ENCODE peak calls at places on chromosomes 2 and 18, in eight cellular contexts. One of them, this sample, is unnamed.

GRCh38 chr2:72625359-72625758 is 200.5 kb downstream of the EXOC6B start:
- DNase-seq in CD4-positive, alpha-beta memory T cell: no peak
- DNase-seq in right cardiac atrium: no peak
- DNase-seq in astrocyte: no peak
- DNase-seq in heart right ventricle: no peak
- DNase-seq in bronchial epithelial cell: no peak
- DNase-seq in CD8-positive, alpha-beta memory T cell: no peak
- DNase-seq in tibial artery: no peak
- DNase-seq in this sample: no peak

GRCh38 chr2:14927021-14927564 is 294.6 kb downstream of the LRATD1 start:
- DNase-seq in CD8-positive, alpha-beta memory T cell: no peak
- DNase-seq in bronchial epithelial cell: no peak
- DNase-seq in tibial artery: no peak
- DNase-seq in heart right ventricle: no peak
- DNase-seq in CD4-positive, alpha-beta memory T cell: no peak
- DNase-seq in right cardiac atrium: no peak
- DNase-seq in astrocyte: no peak
- DNase-seq in this sample: no peak

GRCh38 chr2:43340945-43341356 is 114.5 kb upstream of the ZFP36L2 start:
- DNase-seq in CD4-positive, alpha-beta memory T cell: no peak
- DNase-seq in tibial artery: no peak
- DNase-seq in right cardiac atrium: no peak
- DNase-seq in heart right ventricle: no peak
- DNase-seq in CD8-positive, alpha-beta memory T cell: no peak
- DNase-seq in astrocyte: peak
- DNase-seq in bronchial epithelial cell: peak
- DNase-seq in this sample: no peak

GRCh38 chr2:143300531-143300930 is 171.3 kb downstream of the ARHGAP15 start:
- DNase-seq in CD4-positive, alpha-beta memory T cell: no peak
- DNase-seq in heart right ventricle: no peak
- DNase-seq in astrocyte: peak
- DNase-seq in tibial artery: no peak
- DNase-seq in CD8-positive, alpha-beta memory T cell: no peak
- DNase-seq in right cardiac atrium: no peak
- DNase-seq in bronchial epithelial cell: no peak
- DNase-seq in this sample: no peak

GRCh38 chr2:149365826-149366583 is 35.6 kb downstream of the LYPD6 start:
- DNase-seq in right cardiac atrium: no peak
- DNase-seq in bronchial epithelial cell: peak
- DNase-seq in heart right ventricle: no peak
- DNase-seq in astrocyte: peak
- DNase-seq in CD8-positive, alpha-beta memory T cell: no peak
- DNase-seq in tibial artery: no peak
- DNase-seq in CD4-positive, alpha-beta memory T cell: no peak
- DNase-seq in this sample: no peak

GRCh38 chr2:695111-695510 is 17.9 kb upstream of the TMEM18 start:
- DNase-seq in heart right ventricle: no peak
- DNase-seq in CD8-positive, alpha-beta memory T cell: no peak
- DNase-seq in astrocyte: no peak
- DNase-seq in CD4-positive, alpha-beta memory T cell: no peak
- DNase-seq in right cardiac atrium: peak
- DNase-seq in tibial artery: no peak
- DNase-seq in bronchial epithelial cell: no peak
- DNase-seq in this sample: no peak

GRCh38 chr2:153622285-153622684 is 143.7 kb upstream of the RPRM start:
- DNase-seq in CD8-positive, alpha-beta memory T cell: no peak
- DNase-seq in astrocyte: no peak
- DNase-seq in CD4-positive, alpha-beta memory T cell: no peak
- DNase-seq in tibial artery: no peak
- DNase-seq in right cardiac atrium: no peak
- DNase-seq in bronchial epithelial cell: no peak
- DNase-seq in heart right ventricle: no peak
- DNase-seq in this sample: no peak

GRCh38 chr2:6931753-6932152 is 14.5 kb downstream of the RNF144A start:
- DNase-seq in right cardiac atrium: no peak
- DNase-seq in heart right ventricle: no peak
- DNase-seq in CD4-positive, alpha-beta memory T cell: no peak
- DNase-seq in CD8-positive, alpha-beta memory T cell: no peak
- DNase-seq in bronchial epithelial cell: no peak
- DNase-seq in astrocyte: no peak
- DNase-seq in tibial artery: no peak
- DNase-seq in this sample: no peak

GRCh38 chr2:19711470-19712372 is 190.1 kb downstream of the TTC32 start:
- DNase-seq in tibial artery: no peak
- DNase-seq in CD8-positive, alpha-beta memory T cell: no peak
- DNase-seq in heart right ventricle: no peak
- DNase-seq in bronchial epithelial cell: peak
- DNase-seq in right cardiac atrium: peak
- DNase-seq in astrocyte: peak
- DNase-seq in CD4-positive, alpha-beta memory T cell: peak
- DNase-seq in this sample: no peak

GRCh38 chr2:114661926-114662670 is 219.7 kb downstream of the DPP10 start:
- DNase-seq in heart right ventricle: peak
- DNase-seq in CD4-positive, alpha-beta memory T cell: no peak
- DNase-seq in right cardiac atrium: peak
- DNase-seq in astrocyte: no peak
- DNase-seq in tibial artery: no peak
- DNase-seq in bronchial epithelial cell: no peak
- DNase-seq in CD8-positive, alpha-beta memory T cell: no peak
- DNase-seq in this sample: no peak
- H3K4me3 ChIP-seq in heart right ventricle: peak
- H3K4me3 ChIP-seq in CD4-positive, alpha-beta memory T cell: no peak
- H3K4me3 ChIP-seq in right cardiac atrium: peak
- H3K4me3 ChIP-seq in astrocyte: peak
- H3K4me3 ChIP-seq in tibial artery: peak
- H3K4me3 ChIP-seq in bronchial epithelial cell: peak
- H3K4me3 ChIP-seq in CD8-positive, alpha-beta memory T cell: no peak
- H3K4me3 ChIP-seq in this sample: peak

GRCh38 chr2:196587739-196588138 is 51.8 kb upstream of the CCDC150 start:
- DNase-seq in bronchial epithelial cell: no peak
- DNase-seq in tibial artery: no peak
- DNase-seq in astrocyte: no peak
- DNase-seq in CD4-positive, alpha-beta memory T cell: no peak
- DNase-seq in heart right ventricle: no peak
- DNase-seq in right cardiac atrium: no peak
- DNase-seq in CD8-positive, alpha-beta memory T cell: no peak
- DNase-seq in this sample: no peak
- H3K4me3 ChIP-seq in bronchial epithelial cell: no peak
- H3K4me3 ChIP-seq in tibial artery: no peak
- H3K4me3 ChIP-seq in astrocyte: no peak
- H3K4me3 ChIP-seq in CD4-positive, alpha-beta memory T cell: no peak
- H3K4me3 ChIP-seq in heart right ventricle: no peak
- H3K4me3 ChIP-seq in right cardiac atrium: no peak
- H3K4me3 ChIP-seq in CD8-positive, alpha-beta memory T cell: no peak
- H3K4me3 ChIP-seq in this sample: no peak

DNA sequence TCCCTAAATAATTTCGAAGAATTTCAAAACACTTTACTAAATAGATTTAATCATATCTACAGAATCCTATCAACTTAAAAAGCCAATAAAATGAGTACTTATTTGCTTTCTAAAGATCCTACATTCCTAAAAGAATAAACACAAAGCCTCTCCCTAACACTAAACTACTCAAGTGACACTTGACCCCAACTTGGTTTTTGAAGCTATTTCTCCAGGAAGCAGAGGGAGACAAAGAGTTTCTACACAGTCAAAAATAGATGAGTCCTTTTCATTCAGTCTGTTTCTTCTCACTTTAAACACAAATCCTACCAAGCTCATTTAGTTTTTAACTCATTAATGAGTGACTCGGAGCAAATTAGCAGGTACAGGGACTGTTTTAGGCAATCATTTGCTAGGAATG is 2.1 kb downstream of the ATL2 start:
- DNase-seq in CD8-positive, alpha-beta memory T cell: no peak
- DNase-seq in tibial artery: no peak
- DNase-seq in bronchial epithelial cell: no peak
- DNase-seq in astrocyte: no peak
- DNase-seq in CD4-positive, alpha-beta memory T cell: no peak
- DNase-seq in right cardiac atrium: no peak
- DNase-seq in heart right ventricle: no peak
- DNase-seq in this sample: no peak
- H3K4me3 ChIP-seq in CD8-positive, alpha-beta memory T cell: no peak
- H3K4me3 ChIP-seq in tibial artery: peak
- H3K4me3 ChIP-seq in bronchial epithelial cell: peak
- H3K4me3 ChIP-seq in astrocyte: no peak
- H3K4me3 ChIP-seq in CD4-positive, alpha-beta memory T cell: no peak
- H3K4me3 ChIP-seq in right cardiac atrium: peak
- H3K4me3 ChIP-seq in heart right ventricle: peak
- H3K4me3 ChIP-seq in this sample: peak

DNA sequence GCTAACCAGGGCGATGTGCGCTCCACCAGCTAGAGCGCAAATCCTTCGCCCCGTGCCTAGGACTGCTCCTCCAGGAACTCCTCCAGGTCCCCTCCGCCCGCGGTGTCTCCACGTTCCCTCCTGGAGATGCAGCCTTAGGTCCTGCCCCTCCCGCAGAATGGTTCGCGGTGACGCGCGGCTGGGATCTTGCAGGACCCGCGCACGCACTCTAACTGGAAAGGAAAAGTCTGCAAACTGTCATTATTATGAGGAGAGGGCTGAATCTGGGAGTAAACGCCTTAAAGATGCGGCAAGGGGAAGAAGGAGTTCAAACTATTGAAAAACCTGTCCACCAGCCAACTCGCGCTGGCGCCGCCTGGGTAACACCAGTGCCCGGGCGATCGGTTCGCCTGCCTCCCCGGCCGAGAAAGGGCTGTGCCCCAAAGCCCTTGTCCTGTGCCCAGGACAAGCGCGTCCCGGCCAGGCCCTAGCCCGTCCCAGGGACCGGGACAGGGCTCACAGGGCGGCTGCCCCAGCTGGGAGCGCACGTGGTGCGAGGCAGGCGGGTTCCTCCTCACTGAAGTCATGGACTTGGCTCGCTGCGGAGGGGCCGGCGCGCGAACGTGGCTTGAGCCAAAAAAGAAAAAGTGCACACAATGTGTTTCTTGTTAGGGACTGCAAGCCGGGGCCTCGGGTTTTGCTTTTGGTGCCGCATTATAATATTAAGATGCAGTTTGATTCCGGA is 5.5 kb upstream of the ID2 start:
- DNase-seq in tibial artery: peak
- DNase-seq in bronchial epithelial cell: no peak
- DNase-seq in astrocyte: peak
- DNase-seq in CD8-positive, alpha-beta memory T cell: no peak
- DNase-seq in CD4-positive, alpha-beta memory T cell: no peak
- DNase-seq in heart right ventricle: peak
- DNase-seq in right cardiac atrium: peak
- DNase-seq in this sample: no peak
- H3K4me3 ChIP-seq in tibial artery: peak
- H3K4me3 ChIP-seq in bronchial epithelial cell: peak
- H3K4me3 ChIP-seq in astrocyte: peak
- H3K4me3 ChIP-seq in CD8-positive, alpha-beta memory T cell: no peak
- H3K4me3 ChIP-seq in CD4-positive, alpha-beta memory T cell: no peak
- H3K4me3 ChIP-seq in heart right ventricle: peak
- H3K4me3 ChIP-seq in right cardiac atrium: peak
- H3K4me3 ChIP-seq in this sample: peak

DNA sequence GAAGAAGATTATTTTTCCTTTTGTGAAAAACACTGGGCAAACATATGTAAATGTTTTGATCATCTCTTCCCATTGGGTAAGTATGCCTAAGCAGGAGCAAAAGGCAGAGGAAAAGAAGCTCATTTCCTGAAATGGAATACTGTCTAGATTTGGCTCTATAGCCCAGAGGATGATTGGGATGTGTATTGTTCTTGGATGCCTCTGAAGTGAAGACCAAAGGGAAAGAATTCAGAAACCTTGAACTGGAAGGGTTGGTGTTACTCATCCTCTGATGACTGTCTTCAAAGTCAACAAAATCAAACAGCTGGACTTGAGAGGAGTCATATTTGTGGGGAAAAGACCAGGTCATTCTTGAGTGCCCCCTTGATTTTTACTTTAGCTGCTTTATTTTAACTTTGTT is 112.6 kb upstream of the NT5C1B start:
- DNase-seq in bronchial epithelial cell: peak
- DNase-seq in CD8-positive, alpha-beta memory T cell: no peak
- DNase-seq in astrocyte: peak
- DNase-seq in CD4-positive, alpha-beta memory T cell: no peak
- DNase-seq in heart right ventricle: no peak
- DNase-seq in right cardiac atrium: no peak
- DNase-seq in tibial artery: no peak
- DNase-seq in this sample: no peak
- H3K4me3 ChIP-seq in bronchial epithelial cell: no peak
- H3K4me3 ChIP-seq in CD8-positive, alpha-beta memory T cell: no peak
- H3K4me3 ChIP-seq in astrocyte: no peak
- H3K4me3 ChIP-seq in CD4-positive, alpha-beta memory T cell: no peak
- H3K4me3 ChIP-seq in heart right ventricle: no peak
- H3K4me3 ChIP-seq in right cardiac atrium: no peak
- H3K4me3 ChIP-seq in tibial artery: no peak
- H3K4me3 ChIP-seq in this sample: no peak

GRCh38 chr2:160666019-160666676 is 172.5 kb upstream of the RBMS1 start:
- DNase-seq in CD8-positive, alpha-beta memory T cell: no peak
- DNase-seq in astrocyte: peak
- DNase-seq in heart right ventricle: no peak
- DNase-seq in right cardiac atrium: no peak
- DNase-seq in tibial artery: no peak
- DNase-seq in bronchial epithelial cell: peak
- DNase-seq in CD4-positive, alpha-beta memory T cell: peak
- DNase-seq in this sample: no peak
- H3K4me3 ChIP-seq in CD8-positive, alpha-beta memory T cell: no peak
- H3K4me3 ChIP-seq in astrocyte: peak
- H3K4me3 ChIP-seq in heart right ventricle: no peak
- H3K4me3 ChIP-seq in right cardiac atrium: no peak
- H3K4me3 ChIP-seq in tibial artery: peak
- H3K4me3 ChIP-seq in bronchial epithelial cell: no peak
- H3K4me3 ChIP-seq in CD4-positive, alpha-beta memory T cell: no peak
- H3K4me3 ChIP-seq in this sample: no peak

GRCh38 chr2:201129044-201129505 is 13.1 kb downstream of the CFLAR start:
- DNase-seq in bronchial epithelial cell: peak
- DNase-seq in tibial artery: no peak
- DNase-seq in CD8-positive, alpha-beta memory T cell: no peak
- DNase-seq in astrocyte: peak
- DNase-seq in right cardiac atrium: no peak
- DNase-seq in CD4-positive, alpha-beta memory T cell: no peak
- DNase-seq in heart right ventricle: no peak
- DNase-seq in this sample: no peak
- H3K4me3 ChIP-seq in bronchial epithelial cell: no peak
- H3K4me3 ChIP-seq in tibial artery: no peak
- H3K4me3 ChIP-seq in CD8-positive, alpha-beta memory T cell: peak
- H3K4me3 ChIP-seq in astrocyte: peak
- H3K4me3 ChIP-seq in right cardiac atrium: peak
- H3K4me3 ChIP-seq in CD4-positive, alpha-beta memory T cell: no peak
- H3K4me3 ChIP-seq in heart right ventricle: peak
- H3K4me3 ChIP-seq in this sample: no peak

DNA sequence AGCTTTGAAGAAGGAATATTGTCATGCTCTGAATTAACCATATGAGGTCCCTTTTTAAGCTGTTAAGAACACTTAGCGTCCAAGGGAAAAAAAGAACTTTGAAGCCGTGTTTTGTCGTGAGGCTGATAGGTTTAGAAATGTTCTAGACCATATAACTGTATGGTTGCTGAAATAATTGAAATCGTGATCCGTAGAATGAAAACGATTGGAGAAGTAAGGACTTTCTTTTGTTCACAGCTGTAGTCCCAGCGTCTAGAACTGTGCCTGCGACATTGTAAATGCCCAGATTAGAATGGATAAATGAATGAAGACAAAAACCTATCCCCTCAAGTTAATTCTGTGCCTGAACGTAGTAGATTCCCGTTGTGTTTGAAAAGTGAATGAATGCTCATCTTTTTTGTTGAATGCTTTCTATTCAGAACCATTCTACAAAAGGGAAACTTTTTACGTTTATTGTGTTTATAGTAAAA is 1.6 kb downstream of the SMCHD1 start:
- DNase-seq in right cardiac atrium: no peak
- DNase-seq in CD8-positive, alpha-beta memory T cell: no peak
- DNase-seq in heart right ventricle: no peak
- DNase-seq in bronchial epithelial cell: no peak
- DNase-seq in CD4-positive, alpha-beta memory T cell: no peak
- DNase-seq in tibial artery: no peak
- DNase-seq in astrocyte: no peak
- DNase-seq in this sample: no peak
- H3K4me3 ChIP-seq in right cardiac atrium: peak
- H3K4me3 ChIP-seq in CD8-positive, alpha-beta memory T cell: peak
- H3K4me3 ChIP-seq in heart right ventricle: peak
- H3K4me3 ChIP-seq in bronchial epithelial cell: peak
- H3K4me3 ChIP-seq in CD4-positive, alpha-beta memory T cell: peak
- H3K4me3 ChIP-seq in tibial artery: peak
- H3K4me3 ChIP-seq in astrocyte: peak
- H3K4me3 ChIP-seq in this sample: peak

This sample was measured in esophagus squamous epithelium.